ENCODE peak calls at places on chromosomes 11 and 22, in eight cellular contexts. D is endothelial cell of umbilical vein; X is OCI-LY7; U is body of pancreas; I is suprapubic skin; R is PC-3; V is neuronal stem cell; C is CD4-positive, CD25-positive, alpha-beta regulatory T cell. W is an unnamed sample.

GRCh38 chr11:100602716-100603115 is 84.4 kb upstream of the ARHGAP42 start:
- DNase-seq in X (no peak), D (no peak), I (no peak), R (no peak), C (no peak), U (no peak), V (no peak), W (no peak)

GRCh38 chr11:85558411-85558810 is 68.7 kb downstream of the DLG2 start:
- DNase-seq in U (no peak), V (no peak), R (no peak), C (no peak), X (no peak), I (no peak), D (no peak), W (no peak)

GRCh38 chr22:49440931-49441330 is 386.7 kb downstream of the BRD1 start:
- DNase-seq in D (no peak), U (no peak), C (no peak), I (no peak), R (no peak), X (no peak), V (no peak), W (no peak)

GRCh38 chr11:60321051-60321450 is 6.0 kb upstream of the MS4A6E start:
- DNase-seq in X (no peak), U (no peak), I (no peak), C (no peak), V (no peak), D (no peak), R (no peak), W (no peak)

GRCh38 chr22:44572414-44573207 is 74.6 kb upstream of the RTL6 start:
- DNase-seq in V (no peak), U (no peak), C (no peak), X (no peak), D (no peak), I (peak; percentile 38), R (no peak), W (no peak)

GRCh38 chr11:69667619-69668604 is 7.2 kb downstream of the LTO1 start:
- DNase-seq in V (no peak), R (no peak), C (no peak), X (no peak), I (no peak), U (no peak), D (no peak), W (peak; percentile 60)

GRCh38 chr11:76010051-76010450 is 195.0 kb downstream of the UVRAG start:
- DNase-seq in U (no peak), C (no peak), R (peak; percentile 85), X (no peak), V (no peak), D (no peak), I (no peak), W (no peak)

GRCh38 chr11:69382131-69383128 is 88.5 kb downstream of the MYEOV start:
- DNase-seq in U (peak; percentile 12), C (peak; percentile 15), D (no peak), R (peak; percentile 35), X (peak; percentile 82), I (peak; percentile 66), V (no peak), W (peak; percentile 93)

GRCh38 chr11:35138606-35138948 is 394 bp upstream of the CD44 start:
- DNase-seq in D (no peak), U (no peak), V (no peak), R (no peak), X (no peak), I (no peak), C (no peak), W (no peak)

GRCh38 chr11:68142028-68142412 is 20.8 kb upstream of the CHKA start:
- DNase-seq in D (no peak), X (no peak), V (no peak), R (peak; percentile 61), U (peak; percentile 81), I (no peak), C (peak; percentile 26), W (no peak)

GRCh38 chr11:28400236-28401100 is 292.3 kb downstream of the METTL15 start:
- DNase-seq in X (no peak), R (peak; percentile 33), I (no peak), V (no peak), D (peak; percentile 45), C (no peak), U (no peak), W (no peak)

GRCh38 chr11:124481365-124482323 is 36.1 kb upstream of the OR8B8 start:
- DNase-seq in C (peak; percentile 8), R (peak; percentile 57), D (peak; percentile 27), U (no peak), X (peak; percentile 8), I (no peak), V (no peak), W (no peak)

GRCh38 chr11:66619080-66619554 is 2.7 kb downstream of the RBM14 start:
- DNase-seq in U (no peak), C (peak; percentile 71), R (no peak), I (no peak), D (peak; percentile 56), V (no peak), X (no peak), W (no peak)

GRCh38 chr22:28075260-28075981 is 156.4 kb upstream of the PITPNB start:
- DNase-seq in X (no peak), U (peak; percentile 66), V (no peak), I (no peak), C (no peak), R (peak; percentile 41), D (peak; percentile 54), W (peak; percentile 39)
- H3K9me3 ChIP-seq in X (no peaks in the 10 kb centered on the region), U (no peaks in the 10 kb centered on the region), V (peaks cover 2% of the 10 kb centered on the region), I (no peaks in the 10 kb centered on the region), C (no peaks in the 10 kb centered on the region), R (no peaks in the 10 kb centered on the region), D (no peaks in the 10 kb centered on the region), W (no peaks in the 10 kb centered on the region)

GRCh38 chr22:43313497-43314474 is 29.4 kb downstream of the SCUBE1 start:
- DNase-seq in I (no peak), X (no peak), D (no peak), C (no peak), V (no peak), U (no peak), R (no peak), W (no peak)

GRCh38 chr22:43317252-43317651 is 25.9 kb downstream of the SCUBE1 start:
- DNase-seq in D (no peak), C (no peak), X (no peak), V (no peak), U (no peak), R (no peak), I (no peak), W (no peak)

GRCh38 chr22:43314611-43315010 is 28.6 kb downstream of the SCUBE1 start:
- DNase-seq in V (no peak), D (no peak), I (no peak), R (no peak), X (no peak), C (no peak), U (no peak), W (no peak)

GRCh38 chr22:43312608-43313007 is 30.6 kb downstream of the SCUBE1 start:
- DNase-seq in X (no peak), R (no peak), V (no peak), C (no peak), D (no peak), I (no peak), U (no peak), W (no peak)

GRCh38 chr22:43315687-43316217 is 27.4 kb downstream of the SCUBE1 start:
- DNase-seq in C (no peak), R (no peak), V (no peak), U (no peak), I (no peak), X (no peak), D (no peak), W (no peak)
- H3K4me1 ChIP-seq in C (no peaks in the 10 kb centered on the region), R (no peaks in the 10 kb centered on the region), V (no peaks in the 10 kb centered on the region), U (no peaks in the 10 kb centered on the region), I (peaks cover 2% of the 10 kb centered on the region), X (no peaks in the 10 kb centered on the region), D (no peaks in the 10 kb centered on the region), W (peaks cover 12% of the 10 kb centered on the region)

GRCh38 chr11:12027844-12028243 is 19.4 kb upstream of the DKK3 start:
- DNase-seq in R (no peak), X (no peak), D (no peak), C (no peak), V (no peak), I (no peak), U (no peak), W (no peak)
- H3K9me3 ChIP-seq in R (peaks cover 8% of the 10 kb centered on the region), X (no peaks in the 10 kb centered on the region), D (no peaks in the 10 kb centered on the region), C (no peaks in the 10 kb centered on the region), V (peaks cover 13% of the 10 kb centered on the region), I (no peaks in the 10 kb centered on the region), U (no peaks in the 10 kb centered on the region), W (peaks cover 16% of the 10 kb centered on the region)

GRCh38 chr11:86644291-86644690 is 28.1 kb downstream of the ME3 start:
- DNase-seq in C (no peak), I (no peak), V (no peak), D (peak; percentile 25), R (peak; percentile 49), X (no peak), U (no peak), W (no peak)
- H3K4me1 ChIP-seq in C (no peaks in the 10 kb centered on the region), I (no peaks in the 10 kb centered on the region), V (no peaks in the 10 kb centered on the region), D (no peaks in the 10 kb centered on the region), R (peaks cover 17% of the 10 kb centered on the region), X (no peaks in the 10 kb centered on the region), U (peaks cover 3% of the 10 kb centered on the region), W (peaks cover 12% of the 10 kb centered on the region)

DNA sequence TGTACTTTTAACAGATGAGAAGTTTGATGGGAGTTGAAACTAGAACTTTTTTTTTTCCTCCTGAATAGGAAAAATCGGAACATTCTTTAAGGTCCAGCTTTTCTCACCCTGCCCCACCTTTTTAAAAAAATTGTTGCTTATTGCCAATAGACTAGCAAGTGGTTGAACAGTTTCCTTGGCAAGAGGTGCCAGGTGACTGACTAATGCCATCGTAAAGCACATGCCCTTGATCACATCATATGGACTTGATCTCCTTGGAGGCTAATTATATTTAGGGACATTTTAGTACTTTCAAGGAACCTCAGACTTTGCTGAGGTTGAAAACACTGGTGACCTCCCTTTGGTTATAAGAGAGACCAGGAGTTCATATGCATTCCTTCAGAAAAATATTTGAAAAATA is 57.6 kb downstream of the MTMR3 start:
- DNase-seq in R (no peak), I (no peak), U (no peak), C (no peak), X (no peak), D (no peak), V (no peak), W (no peak)
- H3K9me3 ChIP-seq in R (no peaks in the 10 kb centered on the region), I (no peaks in the 10 kb centered on the region), U (no peaks in the 10 kb centered on the region), C (no peaks in the 10 kb centered on the region), X (no peaks in the 10 kb centered on the region), D (no peaks in the 10 kb centered on the region), V (peaks cover 13% of the 10 kb centered on the region), W (no peaks in the 10 kb centered on the region)